ENCODE peak calls at places on chromosome 20, in seven cellular contexts. B is AG10803, I is kidney, K is GM10248, F is dorsolateral prefrontal cortex, V is endodermal cell, U is tibial artery. J is an unnamed sample.

GRCh38 chr20:33584976-33585375 is 77.2 kb upstream of the C20orf144 start:
- DNase-seq in B (peak), I (no peak), K (no peak), F (no peak), V (no peak), U (no peak), J (no peak)

GRCh38 chr20:44780226-44780625 is 30.1 kb downstream of the RIMS4 start:
- DNase-seq in B (peak), I (no peak), K (peak), F (no peak), V (peak), U (no peak), J (no peak)

GRCh38 chr20:11012975-11013374 is 339.2 kb upstream of the JAG1 start:
- DNase-seq in B (peak), I (no peak), K (no peak), F (no peak), V (no peak), U (no peak), J (no peak)

GRCh38 chr20:47568019-47568418 is 66.3 kb downstream of the NCOA3 start:
- DNase-seq in B (peak), I (no peak), K (no peak), F (no peak), V (no peak), U (no peak), J (no peak)

GRCh38 chr20:62761759-62762131 is 34.5 kb upstream of the MRGBP start:
- DNase-seq in B (no peak), I (peak), K (no peak), F (no peak), V (no peak), U (no peak), J (no peak)

GRCh38 chr20:29427201-29428060 is 1830.0 kb upstream of the DEFB115 start:
- DNase-seq in B (no peak), I (peak), K (no peak), F (no peak), V (no peak), U (no peak), J (no peak)

GRCh38 chr20:20519269-20519668 is 151.4 kb downstream of the INSM1 start:
- DNase-seq in B (no peak), I (no peak), K (no peak), F (no peak), V (no peak), U (no peak), J (no peak)

GRCh38 chr20:32232487-32232886 is 24.8 kb downstream of the POFUT1 start:
- DNase-seq in B (no peak), I (no peak), K (no peak), F (no peak), V (no peak), U (no peak), J (no peak)

GRCh38 chr20:33028875-33029274 is 2.6 kb upstream of the BPIFB6 start:
- DNase-seq in B (no peak), I (no peak), K (no peak), F (no peak), V (no peak), U (no peak), J (no peak)

GRCh38 chr20:62860391-62860923 is 1.2 kb downstream of the TCFL5 start:
- DNase-seq in B (peak), I (no peak), K (no peak), F (no peak), V (peak), U (no peak), J (no peak)

GRCh38 chr20:10427060-10427692 is 6.8 kb downstream of the MKKS start:
- DNase-seq in B (peak), I (peak), K (peak), F (peak), V (peak), U (no peak), J (no peak)

GRCh38 chr20:12597491-12597890 is 411.3 kb upstream of the SPTLC3 start:
- DNase-seq in B (no peak), I (no peak), K (no peak), F (no peak), V (no peak), U (no peak), J (no peak)

GRCh38 chr20:13173201-13173600 is 47.9 kb upstream of the ISM1 start:
- DNase-seq in B (no peak), I (no peak), K (no peak), F (no peak), V (no peak), U (no peak), J (no peak)

GRCh38 chr20:45067558-45067957 is 33.4 kb downstream of the KCNS1 start:
- DNase-seq in B (peak), I (no peak), K (no peak), F (no peak), V (no peak), U (no peak), J (no peak)

GRCh38 chr20:64083380-64084208 is 604 bp downstream of the LKAAEAR1 start:
- DNase-seq in B (peak), I (peak), K (peak), F (peak), V (peak), U (no peak), J (peak)
- TF ChIP-seq CTCF in B (peak), I (peak), K (peak), F (peak), V (peak), U (peak), J (peak)

DNA sequence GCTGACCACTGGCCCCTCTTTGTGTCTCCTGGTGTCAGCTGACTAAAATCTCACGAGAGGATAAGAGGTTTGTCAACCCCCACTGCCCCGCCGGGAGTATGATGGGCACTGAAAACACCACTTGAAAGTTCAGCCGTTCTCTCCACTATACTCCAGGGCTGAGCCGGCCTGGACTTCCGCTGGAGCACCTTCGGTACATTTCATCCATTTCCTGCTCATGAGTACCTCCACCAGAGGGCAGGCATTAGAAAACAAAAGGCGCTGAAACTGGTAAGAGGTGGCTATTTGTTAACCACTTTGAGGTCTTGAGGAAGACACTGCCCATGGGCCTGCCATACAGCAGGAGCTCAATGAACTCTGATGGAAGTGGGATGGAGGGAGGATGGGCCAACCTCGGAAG is 17.9 kb upstream of the ANKRD60 start:
- DNase-seq in B (peak), I (no peak), K (no peak), F (no peak), V (peak), U (no peak), J (no peak)
- TF ChIP-seq CTCF in B (peak), I (peak), K (no peak), F (peak), V (peak), U (no peak), J (peak)

GRCh38 chr20:25076731-25077609 is 5.0 kb downstream of the VSX1 start:
- DNase-seq in B (peak), I (no peak), K (no peak), F (peak), V (peak), U (no peak), J (no peak)
- TF ChIP-seq CTCF in B (peak), I (no peak), K (peak), F (peak), V (peak), U (no peak), J (peak)

GRCh38 chr20:18695175-18695574 is 107.3 kb downstream of the DTD1 start:
- DNase-seq in B (no peak), I (no peak), K (no peak), F (no peak), V (no peak), U (no peak), J (no peak)

GRCh38 chr20:18689557-18689956 is 101.7 kb downstream of the DTD1 start:
- DNase-seq in B (no peak), I (no peak), K (no peak), F (no peak), V (no peak), U (no peak), J (no peak)

GRCh38 chr20:18688676-18689075 is 100.8 kb downstream of the DTD1 start:
- DNase-seq in B (no peak), I (peak), K (no peak), F (no peak), V (no peak), U (no peak), J (no peak)

GRCh38 chr20:18694071-18694470 is 106.2 kb downstream of the DTD1 start:
- DNase-seq in B (no peak), I (no peak), K (no peak), F (no peak), V (no peak), U (no peak), J (no peak)

DNA sequence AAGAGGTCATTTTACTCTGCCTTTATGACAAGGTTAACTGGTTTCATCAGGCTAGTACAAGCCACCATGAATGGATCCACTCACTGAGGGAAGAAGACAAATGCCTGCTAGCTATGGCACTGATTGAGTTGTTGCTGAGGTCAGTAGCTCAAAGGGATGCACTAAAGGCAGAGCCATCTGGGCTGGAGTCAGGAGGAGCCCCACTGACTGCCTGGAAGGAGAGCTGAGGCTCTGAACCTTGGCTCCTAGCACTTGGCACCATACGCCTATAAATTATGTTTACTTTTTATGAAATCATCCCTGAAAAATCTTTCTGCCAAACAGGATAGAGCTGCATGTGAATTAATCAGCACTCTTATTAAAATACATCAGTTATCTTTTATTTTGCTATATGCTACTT is 104.6 kb downstream of the DTD1 start:
- DNase-seq in B (peak), I (no peak), K (no peak), F (peak), V (no peak), U (no peak), J (no peak)
- TF ChIP-seq CTCF in B (no peak), I (no peak), K (no peak), F (no peak), V (no peak), U (no peak), J (no peak)

GRCh38 chr20:17650301-17650761 is 31.7 kb downstream of the RRBP1 start:
- DNase-seq in B (no peak), I (no peak), K (no peak), F (no peak), V (no peak), U (peak), J (no peak)
- TF ChIP-seq CTCF in B (no peak), I (no peak), K (no peak), F (no peak), V (no peak), U (no peak), J (no peak)

GRCh38 chr20:37893566-37894241 is 9.2 kb upstream of the VSTM2L start:
- DNase-seq in B (no peak), I (no peak), K (no peak), F (no peak), V (no peak), U (no peak), J (no peak)

GRCh38 chr20:37899105-37900045 is 3.6 kb upstream of the VSTM2L start:
- DNase-seq in B (no peak), I (no peak), K (no peak), F (no peak), V (no peak), U (no peak), J (no peak)

GRCh38 chr20:37894454-37894853 is 8.5 kb upstream of the VSTM2L start:
- DNase-seq in B (no peak), I (no peak), K (no peak), F (no peak), V (no peak), U (no peak), J (no peak)

GRCh38 chr20:37898301-37899104 is 4.4 kb upstream of the VSTM2L start:
- DNase-seq in B (peak), I (no peak), K (no peak), F (no peak), V (no peak), U (no peak), J (no peak)

DNA sequence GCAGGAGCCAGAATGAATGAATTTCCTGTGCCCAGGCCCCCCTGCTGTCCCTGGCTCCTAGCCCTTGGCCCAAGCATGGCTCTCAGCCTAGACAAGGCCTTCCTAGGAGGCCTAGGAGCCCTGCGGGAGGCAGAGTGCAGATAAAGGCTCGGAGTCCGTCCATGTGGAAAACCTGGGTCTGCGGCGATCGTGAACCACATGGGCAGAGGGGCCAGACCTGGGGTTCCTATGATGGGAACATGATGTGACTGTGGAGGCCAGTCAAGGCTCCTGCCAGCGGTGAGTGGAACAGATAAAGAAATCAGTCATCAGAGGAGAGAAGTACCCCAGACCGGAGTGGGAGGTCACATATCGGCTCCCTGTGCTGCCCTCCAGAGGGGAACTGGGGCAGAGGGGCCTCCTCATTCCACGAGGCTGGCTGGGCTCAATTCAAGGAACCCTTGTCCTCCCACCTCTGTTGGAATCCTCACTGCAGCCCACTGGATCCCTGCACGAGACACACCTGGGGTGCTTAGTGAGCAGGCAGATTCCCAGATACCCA is 5.8 kb upstream of the VSTM2L start:
- DNase-seq in B (no peak), I (no peak), K (no peak), F (peak), V (peak), U (no peak), J (no peak)
- TF ChIP-seq CTCF in B (peak), I (no peak), K (no peak), F (peak), V (peak), U (no peak), J (peak)

GRCh38 chr20:1965520-1966278 is 28.2 kb downstream of the PDYN start:
- DNase-seq in B (peak), I (peak), K (peak), F (peak), V (peak), U (peak), J (peak)
- TF ChIP-seq CTCF in B (peak), I (peak), K (peak), F (peak), V (peak), U (peak), J (peak)

GRCh38 chr20:34980543-34981213 is 25.0 kb downstream of the MYH7B start:
- DNase-seq in B (peak), I (no peak), K (no peak), F (no peak), V (no peak), U (no peak), J (peak)
- TF ChIP-seq CTCF in B (no peak), I (no peak), K (no peak), F (no peak), V (no peak), U (no peak), J (no peak)

J was measured in D721Med.